ENCODE peak calls at places on chromosome 12, in five cellular contexts. D, Q, P, N and G are unnamed samples.

GRCh38 chr12:29286081-29286800 is 94.7 kb downstream of the ERGIC2 start:
- DNase-seq in D (no peak), Q (no peak), N (no peak), P (no peak), G (no peak)

GRCh38 chr12:57993834-57994233 is 52.5 kb downstream of the ATP23 start:
- DNase-seq in P (no peak), Q (no peak), D (no peak), N (no peak), G (no peak)

GRCh38 chr12:27193854-27194544 is 50.1 kb upstream of the STK38L start:
- DNase-seq in D (no peak), P (no peak), N (no peak), Q (no peak), G (no peak)

GRCh38 chr12:85642810-85643209 is 193.4 kb downstream of the RASSF9 start:
- DNase-seq in Q (no peak), P (peak), D (no peak), N (no peak), G (no peak)

GRCh38 chr12:131133015-131133905 is 179.6 kb downstream of the ADGRD1 start:
- DNase-seq in N (no peak), D (no peak), P (no peak), Q (no peak), G (no peak)

GRCh38 chr12:53066594-53066978 is 12.6 kb downstream of the SPRYD3 start:
- DNase-seq in D (no peak), N (no peak), Q (no peak), P (no peak), G (no peak)

GRCh38 chr12:120075034-120075616 is 41.4 kb downstream of the RAB35 start:
- DNase-seq in D (no peak), P (no peak), N (no peak), Q (no peak), G (no peak)

GRCh38 chr12:122064034-122064777 is 14.3 kb upstream of the MLXIP start:
- DNase-seq in D (peak), N (peak), P (peak), Q (peak), G (no peak)

GRCh38 chr12:76637807-76638206 is 78.2 kb upstream of the OSBPL8 start:
- DNase-seq in N (no peak), P (no peak), Q (no peak), D (no peak), G (no peak)

GRCh38 chr12:100138048-100138907 is 4.4 kb downstream of the BLTP3B start:
- DNase-seq in N (no peak), Q (no peak), P (no peak), D (no peak), G (peak)

GRCh38 chr12:38921025-38921677 is 15.8 kb upstream of the CPNE8 start:
- DNase-seq in Q (peak), D (peak), P (peak), N (no peak), G (peak)

GRCh38 chr12:132284071-132284492 is 45.3 kb downstream of the GALNT9 start:
- DNase-seq in N (no peak), D (no peak), P (no peak), Q (no peak), G (no peak)

GRCh38 chr12:10358131-10358530 is 31.7 kb downstream of the KLRK1 start:
- DNase-seq in D (no peak), P (no peak), N (no peak), Q (no peak), G (no peak)

GRCh38 chr12:124923906-124924734 is 9.7 kb upstream of the UBC start:
- DNase-seq in Q (no peak), D (no peak), N (no peak), P (no peak), G (no peak)

GRCh38 chr12:25347716-25348261 is 97.1 kb upstream of the KRAS start:
- DNase-seq in P (no peak), N (no peak), Q (no peak), D (no peak), G (peak)

DNA sequence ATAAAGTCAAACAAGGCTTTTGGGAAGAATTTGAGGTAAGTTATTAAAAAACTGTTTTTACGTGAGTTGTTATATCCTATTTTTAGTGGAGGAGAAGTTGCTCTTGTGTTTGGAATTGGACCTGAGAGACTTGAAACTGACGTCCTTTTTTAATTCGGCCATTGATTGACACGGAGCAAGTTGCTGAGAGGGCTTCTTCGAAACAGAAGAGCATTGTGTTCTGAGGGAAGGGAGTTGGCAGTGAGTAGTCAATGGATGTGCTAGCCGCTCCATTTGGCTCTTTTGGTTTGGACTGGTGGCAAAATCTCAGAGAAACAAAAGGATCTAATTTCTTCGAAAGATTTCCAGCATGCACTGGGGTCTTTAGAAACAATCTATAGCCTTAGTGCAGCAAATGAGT is 37.3 kb downstream of the PTPN11 start:
- DNase-seq in D (no peak), P (no peak), Q (no peak), N (no peak), G (no peak)
- TF ChIP-seq JUND in D (no peak), P (no peak), Q (no peak), N (no peak), G (no peak)

GRCh38 chr12:123067654-123068053 is 83.2 kb downstream of the PITPNM2 start:
- DNase-seq in Q (no peak), D (no peak), N (no peak), P (no peak), G (no peak)
- TF ChIP-seq JUND in Q (no peak), D (no peak), N (no peak), P (no peak), G (no peak)

GRCh38 chr12:108826807-108827721 is 30.3 kb downstream of the SSH1 start:
- DNase-seq in N (no peak), D (no peak), Q (no peak), P (no peak), G (no peak)

GRCh38 chr12:108831309-108831991 is 25.9 kb downstream of the SSH1 start:
- DNase-seq in P (no peak), Q (no peak), D (no peak), N (no peak), G (no peak)

GRCh38 chr12:108827941-108828340 is 29.4 kb downstream of the SSH1 start:
- DNase-seq in D (no peak), P (no peak), N (no peak), Q (no peak), G (no peak)

GRCh38 chr12:108826115-108826806 is 31.1 kb downstream of the SSH1 start:
- DNase-seq in N (no peak), Q (no peak), P (no peak), D (peak), G (no peak)

GRCh38 chr12:108828774-108829173 is 28.6 kb downstream of the SSH1 start:
- DNase-seq in Q (peak), N (no peak), D (no peak), P (no peak), G (no peak)
- TF ChIP-seq JUND in Q (peak), N (no peak), D (peak), P (no peak), G (no peak)

DNA sequence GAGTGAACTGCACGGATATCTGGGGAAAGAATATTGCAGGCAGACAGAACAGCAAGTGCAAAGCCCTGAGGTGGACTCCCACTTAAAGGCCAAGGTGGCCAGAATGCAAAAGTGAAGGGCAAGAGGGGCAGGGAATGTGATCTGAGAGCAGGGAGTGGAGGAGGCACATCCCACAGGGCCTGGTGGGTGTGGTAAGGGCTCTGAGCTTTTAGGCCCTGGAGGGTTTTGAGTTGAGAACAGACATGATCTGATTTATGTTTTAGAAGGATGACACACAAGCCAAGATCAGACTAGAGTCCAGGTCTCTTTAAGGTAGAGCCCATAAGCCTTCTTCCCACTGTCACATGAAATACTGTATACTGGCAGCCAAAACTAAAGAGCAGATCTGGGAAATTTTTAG is 162.5 kb downstream of the SLC38A4 start:
- DNase-seq in P (no peak), Q (no peak), D (no peak), N (no peak), G (no peak)
- TF ChIP-seq JUND in P (no peak), Q (no peak), D (no peak), N (no peak), G (no peak)